ENCODE peak calls at places on chromosomes 4 and X, in six cellular contexts. Y is IMR-90, A is neuronal stem cell, B is H9, D is H1, F is trophoblast cell. E is an unnamed sample.

GRCh38 chr4:13240066-13240465 is 244.1 kb downstream of the RAB28 start:
- DNase-seq in Y (no peak), A (no peak), B (no peak), D (no peak), F (no peak), E (peak; percentile 80)

GRCh38 chr4:5651089-5651488 is 57.3 kb downstream of the EVC2 start:
- DNase-seq in Y (no peak), A (no peak), B (no peak), D (no peak), F (no peak), E (no peak)

GRCh38 chrX:81195712-81196111 is 6.0 kb downstream of the HMGN5 start:
- DNase-seq in Y (peak; percentile 52), A (peak; percentile 26), B (peak; percentile 45), D (peak; percentile 57), F (peak; percentile 18), E (peak; percentile 46)

GRCh38 chr4:85200106-85200505 is 233.6 kb upstream of the WDFY3 start:
- DNase-seq in Y (no peak), A (no peak), B (no peak), D (no peak), F (no peak), E (peak; percentile 15)

GRCh38 chr4:114076865-114077264 is 97.4 kb upstream of the ARSJ start:
- DNase-seq in Y (no peak), A (no peak), B (no peak), D (no peak), F (no peak), E (peak; percentile 18)

GRCh38 chr4:161601011-161601410 is 562.8 kb downstream of the FSTL5 start:
- DNase-seq in Y (no peak), A (no peak), B (no peak), D (no peak), F (no peak), E (no peak)

GRCh38 chrX:9368262-9368661 is 96.6 kb upstream of the TBL1X start:
- DNase-seq in Y (no peak), A (no peak), B (no peak), D (no peak), F (no peak), E (no peak)

GRCh38 chrX:40303256-40304077 is 205.7 kb upstream of the BCOR start:
- DNase-seq in Y (no peak), A (no peak), B (no peak), D (no peak), F (no peak), E (no peak)

GRCh38 chr4:106495498-106495897 is 126.9 kb upstream of the GIMD1 start:
- DNase-seq in Y (no peak), A (no peak), B (no peak), D (no peak), F (no peak), E (no peak)

GRCh38 chrX:44651347-44651746 is 108.7 kb upstream of the FUNDC1 start:
- DNase-seq in Y (no peak), A (no peak), B (peak; percentile 28), D (peak; percentile 38), F (no peak), E (no peak)

GRCh38 chr4:122246551-122246950 is 94.4 kb downstream of the BLTP1 start:
- DNase-seq in Y (peak; percentile 1), A (no peak), B (no peak), D (no peak), F (no peak), E (no peak)

GRCh38 chr4:124206779-124207605 is 505.5 kb downstream of the ANKRD50 start:
- DNase-seq in Y (peak; percentile 46), A (no peak), B (no peak), D (no peak), F (no peak), E (peak; percentile 80)

GRCh38 chrX:16138108-16138427 is 14.7 kb downstream of the GRPR start:
- DNase-seq in Y (no peak), A (no peak), B (no peak), D (no peak), F (no peak), E (peak; percentile 1)

GRCh38 chrX:97294016-97294415 is 410.3 kb downstream of the RPA4 start:
- DNase-seq in Y (no peak), A (no peak), B (no peak), D (no peak), F (no peak), E (no peak)

GRCh38 chr4:100827756-100828155 is 309.9 kb upstream of the EMCN start:
- DNase-seq in Y (no peak), A (no peak), B (no peak), D (no peak), F (no peak), E (no peak)

GRCh38 chr4:163092093-163092492 is 74.6 kb downstream of the NAF1 start:
- DNase-seq in Y (no peak), A (no peak), B (no peak), D (no peak), F (no peak), E (no peak)

GRCh38 chr4:5019274-5019673 is at the start of gene CYTL1:
- DNase-seq in Y (no peak), A (no peak), B (peak; percentile 73), D (peak; percentile 70), F (no peak), E (no peak)

GRCh38 chr4:107736924-107737448 is 17.0 kb upstream of the PAPSS1 start:
- DNase-seq in Y (peak; percentile 57), A (peak; percentile 63), B (peak; percentile 85), D (peak; percentile 66), F (no peak), E (peak; percentile 69)

DNA sequence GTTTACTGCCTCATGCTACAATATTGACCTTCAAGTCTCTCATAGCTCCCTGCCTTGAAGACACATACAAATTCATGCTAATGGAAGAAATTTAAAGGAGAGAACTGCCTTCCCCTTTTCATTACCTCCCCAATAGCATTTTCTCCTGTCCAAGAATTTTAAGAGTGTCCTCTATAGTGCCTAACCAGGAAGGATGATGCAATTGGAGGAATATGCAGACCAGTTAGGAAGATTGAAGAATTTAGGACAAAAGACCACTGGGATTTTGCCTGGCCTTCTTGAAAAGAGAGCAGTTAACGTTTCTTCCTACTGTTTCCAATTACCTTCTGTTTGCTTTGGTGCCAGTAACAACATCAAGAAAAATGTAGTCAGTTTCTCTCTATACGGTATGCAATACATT is 443.9 kb downstream of the INPP4B start:
- DNase-seq in Y (no peak), A (no peak), B (no peak), D (no peak), F (no peak), E (no peak)
- H3K27ac ChIP-seq in Y (peak overlapping the region; percentile 50), A (no peak overlapping the region), B (no peak overlapping the region), D (no peak overlapping the region), F (peak overlapping the region; percentile 41), E (no peak overlapping the region)

GRCh38 chr4:16717266-16717970 is 181.0 kb downstream of the LDB2 start:
- DNase-seq in Y (peak; percentile 35), A (no peak), B (no peak), D (no peak), F (no peak), E (no peak)

GRCh38 chr4:16727218-16727617 is 171.2 kb downstream of the LDB2 start:
- DNase-seq in Y (no peak), A (no peak), B (no peak), D (no peak), F (no peak), E (no peak)

GRCh38 chr4:16722386-16722785 is 176.1 kb downstream of the LDB2 start:
- DNase-seq in Y (no peak), A (no peak), B (no peak), D (no peak), F (peak; percentile 45), E (no peak)

GRCh38 chr4:16725252-16725651 is 173.2 kb downstream of the LDB2 start:
- DNase-seq in Y (no peak), A (no peak), B (no peak), D (no peak), F (no peak), E (no peak)

DNA sequence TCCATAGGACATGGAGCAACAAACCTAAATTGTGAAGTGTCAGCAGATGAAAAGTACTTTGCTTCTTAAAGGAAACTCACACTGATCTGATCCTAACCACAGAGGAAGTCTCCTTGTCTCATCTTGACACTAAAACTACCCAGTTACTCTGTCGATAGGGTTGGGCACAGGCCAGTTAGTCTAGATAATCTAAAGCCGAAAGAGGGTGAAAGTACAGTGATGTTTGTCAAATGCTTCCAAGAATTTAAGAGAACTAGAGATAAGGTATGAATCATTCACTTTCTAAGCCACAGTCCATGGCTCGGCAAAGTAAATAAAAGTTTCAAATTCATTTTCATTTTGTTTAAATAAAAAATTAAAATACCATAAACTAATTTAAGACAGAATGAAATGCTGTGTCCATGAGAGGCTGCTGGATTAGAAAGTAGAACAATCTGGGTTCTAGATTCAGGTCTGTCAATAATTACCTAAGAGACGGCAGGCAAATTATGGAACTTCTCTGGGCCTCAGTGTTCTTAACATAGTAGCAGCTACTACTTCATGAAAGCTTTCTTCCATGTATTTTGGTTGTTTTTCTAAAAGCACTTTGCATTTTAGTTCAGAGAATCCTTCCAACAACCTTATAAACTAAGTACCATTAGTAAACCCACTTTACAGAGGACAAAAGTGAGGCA is 176.7 kb downstream of the LDB2 start:
- DNase-seq in Y (peak; percentile 89), A (no peak), B (no peak), D (no peak), F (no peak), E (peak; percentile 70)
- H3K14ac ChIP-seq in Y (no peak overlapping the region), A (no peak overlapping the region), B (no peak overlapping the region), D (no peak overlapping the region), F (no peak overlapping the region), E (no peak overlapping the region)

GRCh38 chr4:10114147-10114546 is 2.5 kb downstream of the WDR1 start:
- DNase-seq in Y (no peak), A (no peak), B (no peak), D (peak; percentile 26), F (no peak), E (no peak)

GRCh38 chr4:10114607-10115006 is 2.0 kb downstream of the WDR1 start:
- DNase-seq in Y (no peak), A (no peak), B (no peak), D (no peak), F (no peak), E (no peak)

GRCh38 chr4:10112658-10113284 is 3.8 kb downstream of the WDR1 start:
- DNase-seq in Y (no peak), A (no peak), B (no peak), D (peak; percentile 35), F (no peak), E (no peak)

GRCh38 chr4:10115271-10115656 is 1.3 kb downstream of the WDR1 start:
- DNase-seq in Y (peak; percentile 60), A (no peak), B (no peak), D (peak; percentile 38), F (peak; percentile 50), E (peak; percentile 65)

DNA sequence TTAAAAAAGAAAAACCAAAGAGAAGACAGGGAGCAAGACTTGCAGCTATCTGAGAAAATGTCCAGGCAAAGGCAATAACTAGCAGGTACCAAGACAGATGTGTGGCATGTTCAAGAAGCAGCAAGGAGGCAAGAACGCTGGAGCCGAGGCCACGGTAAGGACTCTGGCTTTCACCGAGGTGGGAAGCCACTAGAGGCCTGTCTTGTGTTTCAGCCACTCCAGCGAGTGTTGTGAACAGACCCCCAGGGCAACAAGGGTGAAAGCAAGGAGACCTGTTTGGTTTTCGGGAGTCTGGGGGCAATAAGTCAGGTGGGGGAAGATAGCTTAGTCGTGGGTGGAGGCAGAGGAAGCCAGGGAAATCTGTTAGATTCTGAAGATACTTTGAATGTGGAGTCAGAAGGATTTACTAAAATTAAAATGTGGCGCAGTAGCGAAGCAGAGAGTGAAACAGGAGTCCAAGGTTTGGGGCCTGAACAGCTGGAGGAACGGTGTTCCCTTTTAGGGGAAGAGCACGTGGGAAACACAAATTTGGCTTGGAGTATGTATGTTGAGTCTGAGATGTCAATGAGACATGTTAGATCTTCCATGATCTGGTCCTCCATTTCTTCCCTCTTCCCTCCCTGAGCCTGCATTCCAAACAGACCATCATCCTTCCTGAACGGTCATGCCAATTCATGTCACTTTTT is 3.1 kb downstream of the WDR1 start:
- DNase-seq in Y (no peak), A (no peak), B (no peak), D (peak; percentile 34), F (no peak), E (no peak)
- H3K27ac ChIP-seq in Y (peak overlapping the region; percentile 17), A (no peak overlapping the region), B (no peak overlapping the region), D (no peak overlapping the region), F (no peak overlapping the region), E (no peak overlapping the region)

GRCh38 chrX:95662200-95662599 is 1022.4 kb upstream of the DIAPH2 start:
- DNase-seq in Y (no peak), A (no peak), B (no peak), D (no peak), F (no peak), E (no peak)
- H3K14ac ChIP-seq in Y (no peak overlapping the region), A (no peak overlapping the region), B (no peak overlapping the region), D (no peak overlapping the region), F (no peak overlapping the region), E (no peak overlapping the region)

E was measured in mesenchymal stem cell.